ENCODE peak calls at places on chromosomes 7 and 10, in seven cellular contexts. E is Peyer's patch, V is HFFc6, Z is cardiac muscle cell, L is left ventricle myocardium inferior, S is neural crest cell, J is GM20000. M is an unnamed sample.

GRCh38 chr7:103718482-103719415 is 270.7 kb downstream of the RELN start:
- DNase-seq in E (no peak), V (peak; percentile 38), S (no peak), L (no peak), Z (peak; percentile 12), J (no peak), M (no peak)

GRCh38 chr10:69228151-69228550 is 8.0 kb downstream of the HKDC1 start:
- DNase-seq in V (no peak), S (no peak), J (no peak), Z (no peak), E (no peak), L (no peak), M (no peak)

GRCh38 chr7:73912223-73912622 is 51.3 kb downstream of the TMEM270 start:
- DNase-seq in S (no peak), L (no peak), J (no peak), Z (no peak), E (no peak), V (no peak), M (no peak)

GRCh38 chr10:125389648-125390047 is 229.3 kb upstream of the CTBP2 start:
- DNase-seq in V (no peak), J (no peak), Z (no peak), S (no peak), L (no peak), E (no peak), M (no peak)

GRCh38 chr10:132555648-132556575 is 18.3 kb downstream of the INPP5A start:
- DNase-seq in V (no peak), S (no peak), Z (no peak), J (no peak), E (peak; percentile 61), L (peak; percentile 18), M (no peak)

GRCh38 chr10:3616880-3617279 is 168.1 kb downstream of the KLF6 start:
- DNase-seq in Z (no peak), E (no peak), L (no peak), S (no peak), V (no peak), J (no peak), M (no peak)

GRCh38 chr7:112112822-112113255 is 93.4 kb downstream of the DOCK4 start:
- DNase-seq in V (peak; percentile 44), S (no peak), J (no peak), E (no peak), Z (peak; percentile 86), L (no peak), M (no peak)

GRCh38 chr7:105067691-105068090 is 53.7 kb downstream of the KMT2E start:
- DNase-seq in J (no peak), V (no peak), S (no peak), Z (no peak), L (no peak), E (no peak), M (no peak)

GRCh38 chr7:107972075-107972482 is 30.9 kb downstream of the LAMB1 start:
- DNase-seq in S (no peak), V (no peak), L (no peak), E (no peak), J (no peak), Z (peak; percentile 99), M (peak; percentile 50)

GRCh38 chr10:123790132-123790885 is 101.3 kb downstream of the CPXM2 start:
- DNase-seq in Z (no peak), J (no peak), L (no peak), E (peak; percentile 78), S (no peak), V (no peak), M (no peak)

GRCh38 chr7:123782071-123782798 is 33.4 kb upstream of the WASL start:
- DNase-seq in V (no peak), E (no peak), S (no peak), L (no peak), Z (peak; percentile 47), J (no peak), M (no peak)

GRCh38 chr10:15436696-15437095 is 65.6 kb upstream of the FAM171A1 start:
- DNase-seq in Z (no peak), J (no peak), E (no peak), L (no peak), S (no peak), V (no peak), M (no peak)

GRCh38 chr7:90461216-90461615 is 8.2 kb upstream of the PTTG1IP2 start:
- DNase-seq in E (no peak), L (no peak), J (no peak), V (no peak), S (no peak), Z (peak; percentile 19), M (no peak)

GRCh38 chr7:1176891-1177373 is 16.9 kb upstream of the ZFAND2A start:
- DNase-seq in V (peak; percentile 58), J (peak; percentile 78), S (peak; percentile 79), L (peak; percentile 62), Z (peak; percentile 66), E (peak; percentile 86), M (peak; percentile 32)
- TF ChIP-seq CTCF in V (peak; percentile 83), J (peak; percentile 52), S (peak; percentile 68), L (peak; percentile 62), Z (peak; percentile 69), E (peak; percentile 66), M (peak; percentile 55)

GRCh38 chr7:24738577-24738976 is 18.7 kb downstream of the GSDME start:
- DNase-seq in S (no peak), V (no peak), E (no peak), L (no peak), J (no peak), Z (no peak), M (no peak)
- TF ChIP-seq CTCF in S (no peak), V (no peak), E (no peak), L (no peak), J (no peak), Z (no peak), M (no peak)

DNA sequence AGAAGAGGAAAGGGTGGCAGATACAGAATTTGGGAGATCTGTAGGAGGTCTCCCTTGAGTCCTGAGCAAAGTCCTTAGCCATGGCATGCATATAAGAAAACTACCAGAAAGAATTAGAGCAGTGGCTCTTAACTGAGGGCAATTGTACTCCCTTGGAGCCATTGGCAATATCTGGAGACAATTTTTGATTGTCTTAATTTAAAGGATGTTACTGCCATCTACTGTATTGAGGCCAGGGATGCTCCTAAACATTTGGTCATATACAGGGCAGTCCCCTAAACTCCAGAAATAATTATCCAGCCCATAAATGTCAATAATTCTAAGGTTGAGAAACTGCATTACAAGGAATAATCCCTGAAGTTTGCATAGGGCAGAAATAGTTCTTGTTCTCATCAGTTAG is 136.4 kb upstream of the ODAD2 start:
- DNase-seq in V (peak; percentile 55), S (no peak), L (no peak), J (no peak), Z (peak; percentile 17), E (no peak), M (no peak)
- TF ChIP-seq CTCF in V (peak; percentile 62), S (no peak), L (no peak), J (no peak), Z (peak; percentile 13), E (no peak), M (no peak)

GRCh38 chr7:132250480-132251326 is 325.6 kb downstream of the PLXNA4 start:
- DNase-seq in E (no peak), S (no peak), Z (no peak), J (no peak), V (no peak), L (no peak), M (no peak)

GRCh38 chr7:132251327-132251659 is 325.0 kb downstream of the PLXNA4 start:
- DNase-seq in L (peak; percentile 80), V (no peak), Z (peak; percentile 21), E (peak; percentile 76), S (peak; percentile 32), J (no peak), M (peak; percentile 62)

GRCh38 chr7:132247995-132248618 is 328.2 kb downstream of the PLXNA4 start:
- DNase-seq in Z (no peak), J (no peak), S (no peak), V (no peak), L (no peak), E (no peak), M (no peak)

GRCh38 chr7:132248841-132249590 is 327.3 kb downstream of the PLXNA4 start:
- DNase-seq in J (no peak), V (no peak), S (no peak), E (no peak), L (no peak), Z (no peak), M (no peak)

GRCh38 chr7:132249591-132249971 is 326.7 kb downstream of the PLXNA4 start:
- DNase-seq in J (peak; percentile 11), S (no peak), V (no peak), L (no peak), Z (peak; percentile 40), E (no peak), M (peak; percentile 44)
- TF ChIP-seq CTCF in J (no peak), S (peak; percentile 53), V (peak; percentile 31), L (peak; percentile 43), Z (peak; percentile 18), E (no peak), M (peak; percentile 9)

DNA sequence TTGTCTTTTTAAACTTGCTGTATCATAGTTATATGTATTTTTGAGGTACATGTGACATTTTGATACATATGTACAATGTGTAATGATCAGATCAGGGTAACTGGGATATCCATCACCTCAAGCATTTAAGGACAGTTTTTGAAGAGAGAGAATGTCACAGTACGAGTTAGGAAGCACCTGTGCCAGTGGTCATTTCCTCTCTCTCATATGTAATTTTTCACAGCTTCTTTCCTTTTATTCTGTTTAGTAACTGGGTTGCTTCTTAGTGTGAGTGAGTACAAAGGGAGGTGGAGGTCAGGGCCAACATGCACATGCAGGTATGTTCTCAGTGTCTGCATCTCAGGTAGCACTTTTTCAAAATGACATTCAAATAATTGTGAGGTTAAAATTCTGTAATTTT is 42.5 kb downstream of the SNX10 start:
- DNase-seq in V (no peak), Z (no peak), J (no peak), E (no peak), L (no peak), S (no peak), M (no peak)
- TF ChIP-seq CTCF in V (no peak), Z (no peak), J (no peak), E (no peak), L (no peak), S (no peak), M (no peak)

DNA sequence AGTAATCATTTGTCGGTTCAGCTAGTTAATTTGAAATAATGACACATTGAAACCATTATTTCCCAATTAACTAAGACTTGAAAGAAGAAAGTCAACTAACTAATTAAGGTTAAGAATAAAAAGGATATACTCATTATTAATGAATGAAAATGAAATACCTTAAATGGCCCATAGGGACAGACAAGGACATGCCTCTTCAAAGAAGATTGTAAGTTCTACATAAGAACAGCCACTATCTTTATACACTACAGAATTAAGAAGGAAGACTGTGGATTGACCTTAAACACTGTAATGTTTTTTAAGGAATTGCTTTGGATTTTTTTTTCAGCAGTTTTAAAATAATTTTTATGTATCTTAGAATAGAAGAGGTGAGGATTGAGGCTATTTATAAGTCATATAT is 60.7 kb downstream of the CSTF2T start:
- DNase-seq in V (no peak), E (no peak), J (no peak), Z (no peak), L (no peak), S (no peak), M (no peak)
- TF ChIP-seq CTCF in V (peak; percentile 41), E (no peak), J (no peak), Z (no peak), L (no peak), S (peak; percentile 36), M (no peak)

M was measured in gastrocnemius medialis.